ENCODE peak calls at places on chromosome 17, in four cellular contexts. M is H1, C is IMR-90, K is neuronal stem cell. S is an unnamed sample.

GRCh38 chr17:17890773-17891759 is 54.3 kb upstream of the SREBF1 start:
- DNase-seq in M (no peak), C (peak), K (no peak), S (peak)

GRCh38 chr17:5793899-5794298 is 209.6 kb upstream of the NLRP1 start:
- DNase-seq in M (no peak), C (no peak), K (no peak), S (peak)

GRCh38 chr17:41645371-41646063 is 21.1 kb upstream of the KRT17 start:
- DNase-seq in M (no peak), C (peak), K (no peak), S (peak)

GRCh38 chr17:57071991-57072944 is 12.8 kb upstream of the AKAP1 start:
- DNase-seq in M (no peak), C (no peak), K (no peak), S (no peak)

GRCh38 chr17:49624896-49625295 is 49.2 kb downstream of the NXPH3 start:
- DNase-seq in M (no peak), C (peak), K (no peak), S (no peak)

GRCh38 chr17:77869665-77870132 is 88.8 kb upstream of the TNRC6C start:
- DNase-seq in M (no peak), C (no peak), K (no peak), S (no peak)

GRCh38 chr17:69287168-69287567 is 39.8 kb downstream of the ABCA5 start:
- DNase-seq in M (no peak), C (peak), K (no peak), S (no peak)

GRCh38 chr17:59220328-59221158 is at the start of gene GDPD1:
- DNase-seq in M (peak), C (peak), K (peak), S (peak)

GRCh38 chr17:76732734-76733617 is 4.2 kb downstream of the SRSF2 start:
- DNase-seq in M (no peak), C (no peak), K (no peak), S (no peak)

GRCh38 chr17:17937450-17937849 is 34.8 kb downstream of the TOM1L2 start:
- DNase-seq in M (no peak), C (peak), K (no peak), S (no peak)

GRCh38 chr17:2068589-2069051 is 13.7 kb downstream of the HIC1 start:
- DNase-seq in M (no peak), C (peak), K (no peak), S (no peak)

GRCh38 chr17:2067559-2067958 is 12.7 kb downstream of the HIC1 start:
- DNase-seq in M (no peak), C (peak), K (no peak), S (no peak)

GRCh38 chr17:2068101-2068518 is 13.2 kb downstream of the HIC1 start:
- DNase-seq in M (no peak), C (peak), K (no peak), S (no peak)

GRCh38 chr17:2064980-2065785 is 10.3 kb downstream of the HIC1 start:
- DNase-seq in M (peak), C (peak), K (no peak), S (peak)

GRCh38 chr17:2067048-2067452 is 12.1 kb downstream of the HIC1 start:
- DNase-seq in M (no peak), C (no peak), K (no peak), S (no peak)
- H2BK15ac ChIP-seq in M (no peak), C (peak), K (no peak), S (no peak)

GRCh38 chr17:36641877-36642845 is 40.8 kb downstream of the MRM1 start:
- DNase-seq in M (no peak), C (no peak), K (no peak), S (no peak)
- H3K9ac ChIP-seq in M (no peak), C (no peak), K (peak), S (peak)

DNA sequence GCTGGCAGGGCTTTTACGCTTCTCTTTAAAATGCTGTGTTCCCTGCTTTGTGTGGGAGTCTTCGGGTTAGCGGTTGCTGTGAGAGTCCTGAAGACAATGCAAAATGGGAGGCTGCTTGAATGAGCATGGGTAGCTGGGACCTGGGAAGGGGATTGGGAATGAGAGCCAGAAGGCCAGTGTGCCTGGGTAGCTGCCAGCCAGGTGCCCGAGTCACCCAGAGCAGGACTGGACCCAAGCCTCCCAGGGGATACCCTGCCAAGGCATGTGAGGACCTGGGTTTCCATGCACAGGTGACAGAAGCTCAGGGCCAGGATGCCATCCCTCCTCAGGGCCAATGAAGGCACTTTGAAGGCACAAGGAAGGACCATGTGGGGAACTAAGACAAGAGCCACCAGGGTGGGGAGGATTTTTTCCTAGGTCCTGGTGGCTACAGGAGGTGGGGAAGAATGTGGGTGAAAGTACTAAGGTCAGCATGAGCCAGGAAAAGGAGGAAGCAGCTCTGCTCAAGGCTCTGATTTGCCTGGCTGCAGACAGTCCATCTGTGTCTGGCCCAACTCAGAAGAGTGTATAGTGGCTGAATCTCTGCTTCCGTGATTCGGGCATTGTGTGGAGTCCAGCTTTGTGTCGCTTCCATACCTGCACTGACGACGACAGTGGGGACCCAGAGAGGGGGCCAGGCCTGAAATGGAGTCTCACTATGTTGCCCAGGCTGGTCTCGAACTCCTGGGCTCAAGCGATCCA is 20.5 kb downstream of the TMEM94 start:
- DNase-seq in M (no peak), C (no peak), K (no peak), S (no peak)
- H2BK15ac ChIP-seq in M (no peak), C (no peak), K (peak), S (no peak)

GRCh38 chr17:9238340-9239259 is 217.3 kb downstream of the NTN1 start:
- DNase-seq in M (no peak), C (no peak), K (no peak), S (no peak)

GRCh38 chr17:9240659-9241370 is 219.5 kb downstream of the NTN1 start:
- DNase-seq in M (no peak), C (peak), K (no peak), S (peak)

GRCh38 chr17:9239260-9239820 is 218.0 kb downstream of the NTN1 start:
- DNase-seq in M (no peak), C (no peak), K (no peak), S (peak)

GRCh38 chr17:9241371-9241712 is 220.0 kb downstream of the NTN1 start:
- DNase-seq in M (no peak), C (no peak), K (no peak), S (no peak)

GRCh38 chr17:9239821-9240658 is 218.7 kb downstream of the NTN1 start:
- DNase-seq in M (peak), C (peak), K (peak), S (peak)
- H3K9ac ChIP-seq in M (no peak), C (peak), K (peak), S (peak)

GRCh38 chr17:62630365-62631085 is 3.1 kb downstream of the MRC2 start:
- DNase-seq in M (no peak), C (peak), K (no peak), S (no peak)

GRCh38 chr17:62629556-62630364 is 2.3 kb downstream of the MRC2 start:
- DNase-seq in M (no peak), C (no peak), K (no peak), S (peak)

GRCh38 chr17:62631936-62632924 is 4.8 kb downstream of the MRC2 start:
- DNase-seq in M (no peak), C (no peak), K (no peak), S (no peak)

GRCh38 chr17:62628845-62629555 is 1.5 kb downstream of the MRC2 start:
- DNase-seq in M (peak), C (peak), K (no peak), S (peak)

GRCh38 chr17:62631086-62631935 is 3.8 kb downstream of the MRC2 start:
- DNase-seq in M (no peak), C (no peak), K (no peak), S (no peak)
- H2BK15ac ChIP-seq in M (peak), C (no peak), K (no peak), S (no peak)

DNA sequence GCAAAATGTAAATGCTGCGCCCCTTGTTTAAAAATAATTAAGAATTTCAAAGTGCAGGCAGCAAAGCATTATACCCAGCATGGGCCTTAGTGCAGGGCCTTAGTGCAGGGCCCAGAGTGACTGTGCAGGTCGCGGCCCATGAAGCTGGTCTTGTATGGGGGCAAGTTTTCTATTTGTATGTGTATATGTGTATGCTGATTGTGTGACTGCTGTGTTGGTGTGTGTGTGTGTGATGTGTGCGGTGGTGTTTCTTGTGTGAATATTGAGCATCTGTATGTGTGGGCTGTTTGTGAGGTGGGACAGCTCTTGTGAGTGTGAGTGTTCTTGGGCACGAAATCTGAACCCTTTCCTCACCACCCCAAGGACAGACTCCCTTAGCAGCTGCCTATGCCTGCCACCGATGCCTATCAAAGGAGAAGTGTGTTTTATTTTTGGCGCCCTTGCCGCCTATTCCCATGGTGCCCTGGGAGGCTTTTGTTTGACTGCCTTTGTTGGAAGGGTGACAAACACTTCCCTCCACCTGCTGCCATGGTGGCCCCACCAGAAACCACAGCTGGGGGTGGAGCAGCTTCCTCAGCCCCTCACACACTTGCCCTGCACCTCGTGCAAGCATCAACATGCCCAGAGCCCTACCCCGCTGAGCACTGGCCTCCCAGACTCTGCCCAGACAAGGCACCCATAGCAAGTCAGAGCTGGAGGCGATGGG is 18.0 kb downstream of the CCR7 start:
- DNase-seq in M (no peak), C (no peak), K (no peak), S (no peak)
- H3K9ac ChIP-seq in M (no peak), C (peak), K (no peak), S (no peak)

DNA sequence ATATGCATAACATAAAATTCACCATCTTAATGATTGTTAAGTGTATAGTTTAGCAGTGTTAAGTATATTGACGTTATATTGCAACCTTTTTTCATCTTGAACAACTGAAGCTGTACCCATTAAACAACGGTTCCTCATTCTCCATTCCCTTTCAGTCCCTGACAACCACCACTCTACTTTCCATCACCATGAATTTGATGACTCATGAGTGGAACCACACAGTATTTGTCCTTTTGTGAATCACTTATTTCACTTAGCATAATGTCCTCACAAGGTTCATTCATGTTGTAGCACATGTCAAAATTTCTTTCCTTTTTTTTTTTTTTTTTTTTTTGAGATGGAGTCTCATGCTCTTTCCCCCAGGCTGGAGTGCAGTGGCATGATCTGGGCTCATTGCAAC is 46.0 kb downstream of the HOXB1 start:
- DNase-seq in M (no peak), C (peak), K (no peak), S (no peak)
- H2BK15ac ChIP-seq in M (no peak), C (peak), K (no peak), S (no peak)

GRCh38 chr17:31549525-31550388 is 158.3 kb downstream of the RAB11FIP4 start:
- DNase-seq in M (peak), C (peak), K (peak), S (peak)
- H3K9ac ChIP-seq in M (peak), C (peak), K (peak), S (peak)

GRCh38 chr17:74777884-74778490 is 1.8 kb upstream of the NAT9 start:
- DNase-seq in M (no peak), C (no peak), K (no peak), S (no peak)

GRCh38 chr17:74775409-74776043 is 619 bp downstream of the NAT9 start:
- DNase-seq in M (no peak), C (no peak), K (no peak), S (no peak)

GRCh38 chr17:74776044-74776962 is at the start of gene NAT9:
- DNase-seq in M (peak), C (peak), K (peak), S (peak)

GRCh38 chr17:74778960-74779359 is 2.8 kb upstream of the NAT9 start:
- DNase-seq in M (no peak), C (peak), K (no peak), S (no peak)

GRCh38 chr17:74776990-74777389 is 845 bp upstream of the NAT9 start:
- DNase-seq in M (no peak), C (no peak), K (no peak), S (peak)
- H2BK15ac ChIP-seq in M (no peak), C (no peak), K (no peak), S (no peak)

GRCh38 chr17:45298546-45299285 is 18.1 kb downstream of the MAP3K14 start:
- DNase-seq in M (no peak), C (no peak), K (no peak), S (no peak)
- H3K9ac ChIP-seq in M (no peak), C (no peak), K (no peak), S (no peak)